ENCODE peak calls at places on chromosome 13, in four cellular contexts. G is kidney, F is uterus, N is breast epithelium. T is an unnamed sample. For H3K36me3 and H3K4me1, the result is how much of the 10 kb centered on the place peaks cover.

GRCh38 chr13:73715114-73715909 is 418.9 kb downstream of the KLF12 start:
- DNase-seq in G (no peak), F (no peak), N (no peak), T (no peak)

GRCh38 chr13:24038405-24038804 is 122.1 kb upstream of the SPATA13 start:
- DNase-seq in G (no peak), N (no peak), F (no peak), T (no peak)

GRCh38 chr13:51542358-51542972 is 41.8 kb upstream of the WDFY2 start:
- DNase-seq in F (no peak), N (no peak), G (no peak), T (no peak)

GRCh38 chr13:23673867-23674605 is 103.8 kb downstream of the TNFRSF19 start:
- DNase-seq in G (no peak), N (no peak), F (no peak), T (no peak)

GRCh38 chr13:113859311-113860050 is 4.4 kb downstream of the GAS6 start:
- DNase-seq in F (peak), N (no peak), G (peak), T (peak)

GRCh38 chr13:36418022-36418805 is 14.1 kb upstream of the CCNA1 start:
- DNase-seq in N (no peak), F (no peak), G (no peak), T (no peak)

GRCh38 chr13:38394777-38395504 is 45.3 kb downstream of the UFM1 start:
- DNase-seq in G (no peak), F (no peak), N (no peak), T (no peak)

GRCh38 chr13:42981317-42981716 is 10.7 kb downstream of the EPSTI1 start:
- DNase-seq in N (no peak), F (no peak), G (no peak), T (no peak)

GRCh38 chr13:48731957-48732569 is 78.3 kb downstream of the CYSLTR2 start:
- DNase-seq in F (no peak), N (no peak), G (peak), T (no peak)

GRCh38 chr13:33560722-33561121 is 257.2 kb upstream of the RFC3 start:
- DNase-seq in F (no peak), N (no peak), G (no peak), T (no peak)

GRCh38 chr13:26017196-26017921 is 34.5 kb downstream of the SHISA2 start:
- DNase-seq in F (no peak), G (no peak), N (no peak), T (no peak)

GRCh38 chr13:42876270-42876714 is 94.9 kb downstream of the FAM216B start:
- DNase-seq in G (no peak), N (no peak), F (no peak), T (no peak)

GRCh38 chr13:113591750-113592149 is 7.2 kb downstream of the TFDP1 start:
- DNase-seq in F (no peak), G (peak), N (no peak), T (no peak)

GRCh38 chr13:66618702-66619101 is 611.4 kb downstream of the PCDH9 start:
- DNase-seq in F (no peak), G (no peak), N (no peak), T (no peak)

GRCh38 chr13:30790592-30790991 is 55.2 kb downstream of the ALOX5AP start:
- DNase-seq in G (no peak), N (no peak), F (no peak), T (no peak)

GRCh38 chr13:30780338-30780981 is 45.1 kb downstream of the ALOX5AP start:
- DNase-seq in N (no peak), G (no peak), F (no peak), T (no peak)

GRCh38 chr13:30787747-30788535 is 52.6 kb downstream of the ALOX5AP start:
- DNase-seq in N (no peak), G (no peak), F (no peak), T (no peak)

GRCh38 chr13:30789360-30789862 is 54.1 kb downstream of the ALOX5AP start:
- DNase-seq in G (no peak), N (no peak), F (no peak), T (no peak)

GRCh38 chr13:30785146-30785845 is 50.0 kb downstream of the ALOX5AP start:
- DNase-seq in G (no peak), F (no peak), N (no peak), T (no peak)
- H3K36me3 ChIP-seq in G (under half), F (under half), N (under half), T (under half)

GRCh38 chr13:40101708-40102359 is 446.4 kb downstream of the COG6 start:
- DNase-seq in G (no peak), F (no peak), N (no peak), T (no peak)
- H3K27ac ChIP-seq in G (no peak), F (peak), N (no peak), T (no peak)

DNA sequence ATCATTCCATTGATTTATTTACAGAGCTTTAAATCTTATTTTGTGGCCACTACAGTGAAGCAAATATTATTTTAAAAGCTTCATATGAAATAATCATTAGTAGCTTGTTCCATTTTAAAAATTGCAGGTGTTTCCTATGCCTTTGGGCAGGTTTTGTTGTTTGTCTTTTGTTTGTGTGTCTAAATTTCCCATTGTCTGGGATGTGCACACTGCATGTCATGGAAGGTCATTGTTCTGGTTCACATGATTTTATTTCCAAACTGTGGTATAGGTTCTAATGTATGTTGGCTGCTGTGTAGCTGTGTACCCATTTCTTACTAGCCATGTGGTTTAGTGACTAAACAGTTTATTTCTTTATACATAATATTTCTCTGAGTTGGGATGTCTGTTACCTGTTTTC is 65.6 kb downstream of the COL4A2 start:
- DNase-seq in G (no peak), N (no peak), F (no peak), T (no peak)
- H3K4me1 ChIP-seq in G (under half), N (under half), F (under half), T (under half)

GRCh38 chr13:106696140-106696539 is 128.2 kb upstream of the ARGLU1 start:
- DNase-seq in N (no peak), G (no peak), F (no peak), T (no peak)
- H3K36me3 ChIP-seq in N (under half), G (under half), F (under half), T (under half)

GRCh38 chr13:59211636-59212035 is 952.1 kb downstream of the DIAPH3 start:
- DNase-seq in G (no peak), N (no peak), F (no peak), T (no peak)
- H3K27ac ChIP-seq in G (no peak), N (no peak), F (no peak), T (no peak)

GRCh38 chr13:27442071-27442647 is 8.2 kb downstream of the MTIF3 start:
- DNase-seq in F (no peak), N (no peak), G (no peak), T (no peak)

GRCh38 chr13:27440408-27440807 is 10.0 kb downstream of the MTIF3 start:
- DNase-seq in N (no peak), G (no peak), F (no peak), T (no peak)

GRCh38 chr13:27448308-27448707 is 2.1 kb downstream of the MTIF3 start:
- DNase-seq in F (no peak), N (no peak), G (no peak), T (no peak)

GRCh38 chr13:27446986-27447583 is 3.3 kb downstream of the MTIF3 start:
- DNase-seq in N (no peak), G (no peak), F (no peak), T (no peak)

DNA sequence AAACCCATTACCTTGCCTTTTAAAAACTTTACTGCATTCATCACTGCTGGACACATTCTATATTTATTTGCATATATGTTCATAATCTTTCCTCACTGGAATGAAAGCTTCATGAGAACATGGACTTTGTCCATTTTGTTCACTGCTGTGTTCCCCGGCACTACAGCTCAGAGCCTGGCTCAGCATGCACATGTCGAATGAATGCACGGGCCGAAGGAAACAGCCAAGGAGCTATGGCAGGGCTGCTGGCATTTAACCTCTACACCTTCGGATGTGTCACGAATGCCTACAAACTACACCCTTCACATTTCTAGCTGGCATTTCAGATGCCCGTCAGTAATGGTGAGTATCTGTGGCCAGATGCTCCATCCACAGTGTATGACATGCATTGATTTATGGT is 7.6 kb downstream of the MTIF3 start:
- DNase-seq in F (no peak), N (no peak), G (no peak), T (no peak)
- H3K4me1 ChIP-seq in F (under half), N (under half), G (under half), T (under half)